ENCODE peak calls at places on chromosomes 16 and 17, in six cellular contexts. F is CD8-positive, alpha-beta memory T cell; E is pancreas; J is Peyer's patch; X is breast epithelium; D is H9. M is an unnamed sample. For H3K4me1, the result is how much of the 10 kb centered on the place peaks cover.

GRCh38 chr16:79628501-79628975 is 28.0 kb upstream of the MAF start:
- DNase-seq in F (peak), D (no peak), J (no peak), X (no peak), E (no peak), M (no peak)

GRCh38 chr16:82751020-82751419 is 124.3 kb downstream of the CDH13 start:
- DNase-seq in E (no peak), D (no peak), X (no peak), F (no peak), J (no peak), M (no peak)

GRCh38 chr17:28849281-28849680 is 5.5 kb upstream of the ERAL1 start:
- DNase-seq in X (no peak), F (no peak), D (no peak), E (no peak), J (peak), M (no peak)

GRCh38 chr16:66460703-66461102 is 33.6 kb downstream of the BEAN1 start:
- DNase-seq in D (no peak), X (no peak), F (no peak), J (no peak), E (no peak), M (no peak)

GRCh38 chr16:27217256-27217655 is 13.9 kb downstream of the KDM8 start:
- DNase-seq in E (no peak), X (no peak), F (no peak), J (peak), D (peak), M (peak)

GRCh38 chr16:82776466-82777146 is 149.8 kb downstream of the CDH13 start:
- DNase-seq in F (no peak), D (no peak), J (no peak), E (no peak), X (no peak), M (no peak)

GRCh38 chr17:3511841-3512511 is 36.2 kb downstream of the ASPA start:
- DNase-seq in J (no peak), X (no peak), E (no peak), D (no peak), F (no peak), M (no peak)

GRCh38 chr16:58222532-58223316 is 24.8 kb upstream of the CSNK2A2 start:
- DNase-seq in X (no peak), D (peak), J (no peak), F (no peak), E (no peak), M (no peak)

GRCh38 chr17:1022278-1023024 is 25.5 kb downstream of the TIMM22 start:
- DNase-seq in X (no peak), E (no peak), D (no peak), J (no peak), F (no peak), M (no peak)

GRCh38 chr17:38741853-38742421 is 6.2 kb downstream of the PCGF2 start:
- DNase-seq in F (no peak), E (peak), D (no peak), X (no peak), J (peak), M (peak)

GRCh38 chr16:83898463-83899271 is at the start of gene MLYCD:
- DNase-seq in E (peak), D (peak), X (peak), J (peak), F (peak), M (peak)

GRCh38 chr16:60206511-60206910 is 1472.4 kb upstream of the GOT2 start:
- DNase-seq in X (no peak), J (no peak), F (no peak), D (peak), E (no peak), M (no peak)

DNA sequence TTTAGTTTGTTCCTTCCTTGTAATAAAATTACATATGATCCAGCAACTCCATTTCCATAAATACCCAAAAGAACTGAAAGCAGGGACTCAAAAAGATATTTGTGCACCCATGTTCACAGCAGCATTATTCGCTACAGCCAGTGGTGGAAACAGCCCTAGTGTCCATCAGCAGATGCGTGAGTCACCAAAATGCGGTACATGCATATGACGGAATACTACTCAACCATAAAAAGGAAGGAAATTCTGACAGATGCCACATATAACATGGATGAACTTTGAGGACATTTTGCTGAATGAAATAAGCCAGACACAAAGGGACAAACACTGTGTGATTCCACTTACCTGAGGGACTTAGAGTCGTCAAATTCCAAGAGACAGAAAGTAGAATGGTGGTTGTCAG is 9.1 kb upstream of the SLC47A2 start:
- DNase-seq in F (no peak), E (no peak), J (no peak), X (no peak), D (no peak), M (no peak)
- H3K27ac ChIP-seq in F (no peak), E (no peak), J (no peak), X (peak), D (no peak), M (no peak)

DNA sequence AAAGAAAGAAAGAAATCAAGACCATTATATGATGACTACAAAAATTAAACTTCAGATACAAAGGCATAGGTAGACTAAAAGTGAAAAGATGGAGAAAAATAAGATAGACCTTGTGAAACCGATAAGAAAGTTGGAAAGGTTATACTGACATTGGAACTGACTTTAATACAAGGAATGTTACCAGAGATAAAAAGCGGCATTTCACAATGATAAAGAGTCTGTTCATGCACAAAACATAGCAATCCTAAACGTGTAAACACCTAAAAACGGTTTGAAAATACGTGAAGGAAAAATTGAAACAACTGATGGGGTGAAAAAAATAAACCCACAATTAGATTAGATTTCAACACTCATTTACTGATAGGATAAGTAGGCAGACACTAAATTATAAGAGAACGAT is 9.6 kb upstream of the ERN1 start:
- DNase-seq in J (no peak), X (no peak), D (no peak), F (no peak), E (no peak), M (no peak)
- H3K4me1 ChIP-seq in J (under half), X (under half), D (under half), F (under half), E (under half), M (under half)

GRCh38 chr17:57422574-57423164 is 166.3 kb downstream of the MSI2 start:
- DNase-seq in J (no peak), X (no peak), D (no peak), E (no peak), F (no peak), M (no peak)
- H3K27ac ChIP-seq in J (no peak), X (peak), D (no peak), E (no peak), F (no peak), M (no peak)

DNA sequence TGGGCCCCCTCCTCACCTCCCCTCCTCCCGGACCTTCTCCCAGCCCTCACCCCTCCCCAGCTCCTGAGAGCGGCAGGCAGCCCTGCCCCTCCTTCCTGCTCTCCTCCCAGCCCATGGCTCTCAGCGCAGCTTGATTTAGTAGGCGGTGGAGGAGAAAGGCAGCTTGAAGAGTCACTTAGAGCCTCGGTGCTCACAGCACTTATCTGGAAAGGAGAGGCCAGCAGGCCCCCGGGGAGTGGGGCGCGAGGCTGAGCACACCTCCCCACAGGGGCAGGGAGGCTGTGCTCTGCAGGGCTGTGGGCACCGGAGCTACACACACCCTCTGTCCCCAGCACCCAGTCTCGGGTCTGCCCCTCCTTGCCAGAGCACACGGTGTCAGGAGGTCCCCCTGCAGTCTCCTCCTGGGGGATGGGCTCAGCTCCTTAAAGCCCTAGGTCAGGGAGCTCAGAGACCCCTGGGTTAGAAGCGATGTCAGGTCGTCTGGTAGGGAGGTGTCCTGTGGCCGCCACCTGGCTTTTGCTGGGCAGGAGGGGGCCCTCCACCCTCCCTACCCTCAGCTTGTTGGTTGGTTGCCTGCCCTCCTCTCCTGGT is 151.2 kb upstream of the GSE1 start:
- DNase-seq in D (peak), X (no peak), E (no peak), J (no peak), F (no peak), M (peak)
- H3K4me1 ChIP-seq in D (under half), X (under half), E (under half), J (under half), F (under half), M (under half)

GRCh38 chr17:75808549-75808904 is 23.9 kb downstream of the UNK start:
- DNase-seq in D (no peak), J (peak), X (no peak), E (no peak), F (peak), M (no peak)
- H3K27ac ChIP-seq in D (no peak), J (no peak), X (peak), E (no peak), F (no peak), M (no peak)

DNA sequence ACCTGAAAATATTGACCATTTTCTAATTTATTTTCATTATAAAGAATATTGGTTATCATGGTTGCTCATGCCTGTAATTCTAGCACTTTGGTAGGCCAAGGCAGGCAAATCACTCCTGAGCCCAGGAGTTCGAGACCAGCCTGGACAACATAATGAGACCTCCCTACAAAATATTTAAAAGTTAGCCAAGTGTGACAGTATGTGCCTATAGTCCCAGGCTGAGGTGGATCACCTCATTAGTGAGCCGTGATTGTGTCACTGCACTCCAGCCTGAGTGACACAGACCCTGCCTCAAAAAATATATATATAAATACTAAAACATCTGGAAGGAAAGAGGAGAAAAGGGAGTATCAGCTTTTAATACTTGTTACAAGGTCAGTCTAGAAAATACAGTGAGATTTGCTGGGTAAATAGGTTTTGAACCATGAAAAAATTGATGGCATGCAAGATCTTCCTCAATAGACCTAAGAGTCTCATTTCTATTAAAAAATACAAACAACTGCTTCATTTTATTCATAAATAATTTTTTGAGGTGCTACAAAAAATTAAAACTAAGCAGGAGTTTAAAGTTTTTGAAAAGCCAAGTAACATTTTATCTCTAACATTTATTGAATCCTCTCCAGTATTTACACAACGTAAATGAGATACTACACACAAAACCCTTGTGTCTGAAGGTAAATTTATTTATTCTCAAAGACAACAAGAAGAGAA is 47.7 kb downstream of the TUBD1 start:
- DNase-seq in D (no peak), E (no peak), J (no peak), F (no peak), X (no peak), M (no peak)
- H3K4me1 ChIP-seq in D (under half), E (under half), J (half or more), F (half or more), X (under half), M (under half)

DNA sequence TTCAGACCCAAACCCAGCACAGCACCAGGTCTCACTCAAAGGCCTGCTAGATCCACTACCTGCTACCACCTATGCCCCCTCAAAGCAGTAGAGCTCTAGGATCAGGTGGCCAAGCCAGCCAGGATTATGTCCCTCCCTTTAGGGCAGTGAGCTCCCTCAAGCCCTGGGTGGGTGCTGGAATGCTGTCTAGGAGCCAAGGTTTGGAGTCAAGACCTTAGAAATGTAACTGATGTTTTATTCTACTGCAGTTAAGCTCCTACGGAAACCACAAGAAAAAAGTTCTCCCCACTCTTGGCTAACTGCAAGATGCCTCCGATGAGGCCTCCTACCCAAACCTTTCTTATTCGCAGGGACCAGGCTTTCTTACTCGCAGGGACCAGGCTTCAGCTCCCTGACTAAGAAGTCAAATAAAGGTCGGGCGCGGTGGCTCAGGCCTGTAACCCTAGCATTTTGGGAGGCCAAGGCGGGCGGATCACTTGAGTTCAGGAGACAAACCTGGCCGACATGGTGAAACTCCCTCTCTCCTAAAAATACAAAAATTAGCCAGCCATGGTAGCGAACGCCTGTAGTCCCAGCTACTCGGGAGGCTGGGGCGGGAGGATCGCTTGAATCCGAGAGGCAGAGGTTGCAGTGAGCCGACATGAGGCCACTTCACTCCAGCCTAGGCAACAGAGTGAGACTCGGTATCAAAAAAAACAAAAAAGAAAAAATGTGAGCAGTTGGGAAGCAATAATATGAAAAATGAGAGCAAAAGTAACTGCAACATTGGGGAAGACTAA is 31.8 kb upstream of the ARL4D start:
- DNase-seq in X (no peak), J (no peak), E (no peak), F (no peak), D (no peak), M (peak)
- H3K27ac ChIP-seq in X (peak), J (peak), E (no peak), F (peak), D (peak), M (no peak)

M was measured in SJCRH30.